ENCODE peak calls at places on chromosomes 4 and X, in four cellular contexts. H is A549, O is HepG2, C is K562. W is an unnamed sample. For H3K4me1, the result is how much of the 10 kb centered on the place peaks cover.

GRCh38 chrX:146264763-146265375 is 447.2 kb downstream of the SLITRK2 start:
- DNase-seq in H (no peak), O (no peak), C (no peak), W (no peak)

GRCh38 chrX:3584415-3584996 is 128.9 kb downstream of the PRKX start:
- DNase-seq in H (no peak), O (no peak), C (no peak), W (no peak)

GRCh38 chr4:18733956-18734872 is 712.7 kb upstream of the LCORL start:
- DNase-seq in H (no peak), O (no peak), C (no peak), W (no peak)

GRCh38 chr4:3877868-3878267 is 111.7 kb downstream of the ADRA2C start:
- DNase-seq in H (no peak), O (no peak), C (no peak), W (no peak)

GRCh38 chrX:45623266-45623665 is 422.6 kb upstream of the DIPK2B start:
- DNase-seq in H (no peak), O (no peak), C (no peak), W (no peak)

GRCh38 chr4:125323547-125324100 is 8.9 kb downstream of the FAT4 start:
- DNase-seq in H (no peak), O (no peak), C (no peak), W (no peak)

GRCh38 chrX:115399306-115399705 is 109.8 kb downstream of the LUZP4 start:
- DNase-seq in H (no peak), O (no peak), C (no peak), W (no peak)

GRCh38 chr4:89283226-89283974 is 24.2 kb downstream of the GPRIN3 start:
- DNase-seq in H (no peak), O (peak), C (no peak), W (no peak)

GRCh38 chrX:47648376-47648775 is 2.0 kb downstream of the ELK1 start:
- DNase-seq in H (no peak), O (no peak), C (no peak), W (no peak)

GRCh38 chr4:110510955-110511544 is 35.1 kb downstream of the ENPEP start:
- DNase-seq in H (peak), O (peak), C (peak), W (no peak)

GRCh38 chr4:78143634-78144033 is 86.5 kb downstream of the FRAS1 start:
- DNase-seq in H (no peak), O (no peak), C (no peak), W (no peak)

DNA sequence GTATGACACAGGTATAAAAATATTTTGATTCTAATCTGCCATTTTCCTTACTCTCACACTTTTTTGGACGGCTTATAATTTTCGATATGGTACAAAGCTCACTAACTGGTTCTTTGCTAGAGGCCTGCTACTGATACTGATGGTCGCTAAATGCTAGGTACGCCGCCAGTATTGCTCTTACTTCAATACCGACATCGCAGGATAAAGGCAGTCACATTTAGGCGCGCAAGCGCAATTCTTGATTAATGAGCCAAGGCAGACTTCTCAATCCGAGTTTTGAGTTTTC is 557 bp upstream of the USP38 start:
- DNase-seq in H (no peak), O (no peak), C (no peak), W (no peak)
- H3K4me1 ChIP-seq in H (under half), O (under half), C (under half), W (under half)

GRCh38 chr4:147599764-147600163 is 17.4 kb upstream of the TMEM184C start:
- DNase-seq in H (no peak), O (no peak), C (no peak), W (no peak)

GRCh38 chr4:147597561-147597960 is 19.6 kb upstream of the TMEM184C start:
- DNase-seq in H (no peak), O (no peak), C (no peak), W (no peak)

GRCh38 chr4:147596377-147596776 is 20.8 kb upstream of the TMEM184C start:
- DNase-seq in H (no peak), O (no peak), C (no peak), W (no peak)

GRCh38 chr4:147599206-147599605 is 18.0 kb upstream of the TMEM184C start:
- DNase-seq in H (no peak), O (no peak), C (no peak), W (no peak)

DNA sequence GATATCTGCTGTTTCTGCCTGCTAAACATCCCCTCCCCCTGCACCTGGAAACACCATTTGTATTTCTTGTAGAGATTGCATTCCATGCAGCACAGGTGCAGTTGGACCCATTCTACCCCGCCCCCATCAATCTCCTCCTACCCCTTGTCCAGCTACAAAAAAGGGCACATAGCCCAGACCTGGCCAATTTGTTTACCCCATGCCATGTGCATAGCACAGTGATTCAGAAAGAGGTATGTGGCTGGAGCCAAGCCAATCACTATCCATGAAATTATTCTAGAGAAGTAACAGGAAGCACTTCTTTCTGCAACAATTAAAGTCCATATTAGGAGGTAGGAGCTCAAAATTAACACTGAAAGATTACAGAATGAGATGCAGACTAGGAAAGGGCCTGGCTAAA is 20.2 kb upstream of the TMEM184C start:
- DNase-seq in H (no peak), O (no peak), C (no peak), W (no peak)
- TF ChIP-seq PHF8 in H (no peak), O (no peak), C (no peak), W (no peak)

GRCh38 chr4:142913461-142914030 is 67.4 kb upstream of the INPP4B start:
- DNase-seq in H (no peak), O (no peak), C (no peak), W (no peak)
- H3K4me1 ChIP-seq in H (under half), O (under half), C (under half), W (under half)

DNA sequence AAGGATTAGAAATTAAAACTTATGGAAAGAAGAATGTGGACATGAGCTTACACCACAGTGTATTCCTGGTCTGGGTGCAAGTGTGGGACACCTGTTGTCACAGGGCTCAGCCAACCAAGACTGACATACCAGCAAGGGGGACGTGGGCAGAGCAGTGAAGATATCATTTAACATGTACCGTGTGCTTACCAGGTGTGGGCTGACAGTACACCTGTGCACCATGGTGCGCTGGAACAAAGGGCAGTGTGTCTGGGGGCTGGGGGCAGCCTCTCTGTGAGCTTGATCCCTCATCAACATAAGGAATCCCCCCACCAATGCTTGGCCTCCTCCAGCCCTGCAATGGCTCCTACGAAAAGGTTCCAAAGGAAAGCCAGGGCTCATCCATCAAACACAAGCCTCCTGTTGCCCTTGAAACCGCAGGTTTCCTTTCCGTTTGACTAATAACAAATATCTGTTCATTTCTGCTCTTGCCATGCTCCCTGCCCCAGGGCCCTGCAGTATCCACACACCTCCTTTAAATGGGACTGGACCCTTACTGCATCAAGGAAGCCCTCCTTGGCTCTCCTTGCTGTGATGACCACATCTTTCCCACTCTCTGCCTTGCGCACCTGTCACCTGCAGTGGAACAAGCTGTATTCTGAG is 16.7 kb downstream of the EVC2 start:
- DNase-seq in H (no peak), O (no peak), C (no peak), W (no peak)
- TF ChIP-seq PHF8 in H (no peak), O (no peak), C (no peak), W (no peak)

GRCh38 chrX:41684940-41685339 is 3.8 kb upstream of the GPR34 start:
- DNase-seq in H (no peak), O (no peak), C (no peak), W (no peak)

GRCh38 chrX:41688835-41689234 is at the start of gene GPR34:
- DNase-seq in H (no peak), O (no peak), C (no peak), W (no peak)

GRCh38 chrX:41686788-41687187 is 2.0 kb upstream of the GPR34 start:
- DNase-seq in H (no peak), O (no peak), C (no peak), W (no peak)

GRCh38 chrX:41689711-41690110 is 938 bp downstream of the GPR34 start:
- DNase-seq in H (no peak), O (no peak), C (no peak), W (no peak)

DNA sequence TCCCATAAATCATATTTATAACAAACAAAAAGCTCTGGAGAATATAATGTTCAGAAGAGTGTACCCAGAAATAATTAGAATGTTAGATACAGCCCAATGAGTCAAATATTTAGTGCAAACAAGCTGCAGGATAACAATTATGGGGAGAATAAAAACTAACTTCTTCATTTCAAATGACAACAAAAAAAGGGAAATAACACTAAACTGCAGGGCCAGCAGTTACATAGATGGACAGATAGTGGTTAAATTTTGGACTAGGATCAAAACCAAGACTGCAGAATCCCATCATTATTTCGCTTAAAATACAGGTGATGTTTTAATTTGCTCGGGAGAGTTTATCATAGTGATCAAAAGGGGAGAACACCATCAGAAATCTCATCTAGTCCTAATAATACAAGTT is 619 bp upstream of the GPR34 start:
- DNase-seq in H (no peak), O (no peak), C (no peak), W (no peak)
- H3K4me1 ChIP-seq in H (under half), O (under half), C (under half), W (under half)

DNA sequence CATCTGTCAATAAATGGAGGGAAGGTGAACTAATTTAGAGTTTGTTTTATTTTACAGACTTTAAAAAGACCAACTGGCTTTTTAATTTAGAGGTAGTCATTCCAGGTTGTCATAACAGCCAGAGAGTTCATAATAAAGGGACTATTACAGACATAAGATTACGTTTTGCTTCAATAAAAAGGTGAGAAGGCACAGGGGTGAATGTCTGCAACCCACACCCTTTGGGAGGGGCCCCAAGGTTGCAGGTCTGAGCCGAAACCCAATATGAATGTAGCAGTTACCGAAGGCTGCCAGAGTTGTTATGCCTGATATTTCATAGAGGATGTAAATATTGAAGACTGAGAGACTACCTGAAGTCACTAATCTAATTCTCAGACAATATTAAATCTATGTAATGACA is 329.7 kb upstream of the GALNT7 start:
- DNase-seq in H (no peak), O (no peak), C (no peak), W (no peak)
- TF ChIP-seq PHF8 in H (no peak), O (no peak), C (no peak), W (no peak)

GRCh38 chr4:163707873-163708272 is 213.4 kb downstream of the TMA16 start:
- DNase-seq in H (no peak), O (no peak), C (no peak), W (no peak)
- H3K4me1 ChIP-seq in H (under half), O (under half), C (under half), W (under half)

W was measured in H1.